ENCODE peak calls at places on chromosomes 11 and 22, in five cellular contexts. N is mesenchymal stem cell, K is mesendoderm, F is endothelial cell of umbilical vein, S is PC-3. P is an unnamed sample.

GRCh38 chr11:80521592-80521991 is 1080.8 kb upstream of the TENM4 start:
- DNase-seq in N (no peak), K (no peak), F (peak; percentile 10), S (peak; percentile 70), P (no peak)

GRCh38 chr22:21074092-21074715 is 28.5 kb downstream of the LRRC74B start:
- DNase-seq in N (peak; percentile 62), K (no peak), F (no peak), S (peak; percentile 84), P (no peak)

GRCh38 chr11:110531056-110531756 is 101.5 kb downstream of the FDX1 start:
- DNase-seq in N (no peak), K (no peak), F (no peak), S (no peak), P (no peak)

GRCh38 chr11:26948881-26949280 is 45.0 kb upstream of the FIBIN start:
- DNase-seq in N (peak; percentile 38), K (no peak), F (no peak), S (no peak), P (no peak)

GRCh38 chr11:75916882-75917281 is 101.9 kb downstream of the UVRAG start:
- DNase-seq in N (no peak), K (no peak), F (no peak), S (no peak), P (no peak)

GRCh38 chr11:66419825-66420224 is 1.0 kb upstream of the NPAS4 start:
- DNase-seq in N (no peak), K (peak; percentile 43), F (no peak), S (no peak), P (no peak)

GRCh38 chr22:21624880-21625791 is 4.7 kb downstream of the YDJC start:
- DNase-seq in N (no peak), K (no peak), F (no peak), S (no peak), P (no peak)

GRCh38 chr11:130858215-130858614 is 58.1 kb downstream of the SNX19 start:
- DNase-seq in N (no peak), K (peak; percentile 59), F (no peak), S (peak; percentile 35), P (no peak)

GRCh38 chr11:102552447-102553200 is 22.1 kb upstream of the MMP7 start:
- DNase-seq in N (no peak), K (peak; percentile 45), F (no peak), S (peak; percentile 98), P (no peak)

GRCh38 chr22:47014946-47015345 is 252.5 kb downstream of the TBC1D22A start:
- DNase-seq in N (no peak), K (no peak), F (no peak), S (no peak), P (no peak)

DNA sequence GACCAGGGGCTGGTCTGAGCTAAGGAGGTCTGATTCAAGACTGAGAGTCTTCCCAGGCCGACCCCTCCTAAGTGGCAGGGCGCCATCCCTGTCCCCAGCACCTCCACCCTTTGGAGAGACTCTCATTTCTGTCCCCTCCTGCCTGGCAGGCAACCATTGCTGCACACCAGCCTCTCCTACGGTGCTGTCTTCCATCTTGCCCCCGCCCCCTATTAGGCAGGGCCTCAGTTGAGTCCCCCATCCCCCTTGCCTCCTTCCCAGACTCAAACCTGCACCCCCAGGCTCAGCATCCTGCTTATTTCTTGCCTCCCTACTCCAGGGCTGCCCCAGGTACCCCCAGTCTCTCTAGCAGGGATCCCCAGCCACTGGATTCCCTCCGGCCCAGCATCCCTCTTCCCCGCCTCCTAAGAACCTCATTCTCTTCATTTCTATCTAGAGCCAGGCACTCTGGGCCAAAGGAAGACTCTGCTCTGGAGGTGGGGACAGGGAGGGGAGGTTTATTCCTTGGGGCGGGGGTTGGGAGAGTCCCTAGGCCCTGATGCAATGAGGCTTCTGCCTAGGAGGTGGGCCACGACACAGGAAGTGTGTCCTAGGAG is 1.7 kb upstream of the RCOR2 start:
- DNase-seq in N (peak; percentile 58), K (peak; percentile 92), F (no peak), S (no peak), P (no peak)
- H3K4me3 ChIP-seq in N (no peak overlapping the region), K (no peak overlapping the region), F (no peak overlapping the region), S (no peak overlapping the region), P (no peak overlapping the region)

GRCh38 chr11:77656362-77656761 is 18.8 kb upstream of the CLNS1A start:
- DNase-seq in N (no peak), K (peak; percentile 49), F (no peak), S (no peak), P (no peak)
- H3K9ac ChIP-seq in N (no peak overlapping the region), K (no peak overlapping the region), F (no peak overlapping the region), S (no peak overlapping the region), P (no peak overlapping the region)

GRCh38 chr11:122724520-122724919 is 69.0 kb downstream of the UBASH3B start:
- DNase-seq in N (peak; percentile 61), K (peak; percentile 63), F (peak; percentile 39), S (no peak), P (no peak)

GRCh38 chr11:122723106-122723505 is 67.6 kb downstream of the UBASH3B start:
- DNase-seq in N (no peak), K (no peak), F (no peak), S (no peak), P (no peak)

GRCh38 chr11:122721201-122721963 is 65.9 kb downstream of the UBASH3B start:
- DNase-seq in N (peak; percentile 72), K (no peak), F (no peak), S (no peak), P (no peak)

GRCh38 chr11:122721964-122722266 is 66.4 kb downstream of the UBASH3B start:
- DNase-seq in N (peak; percentile 84), K (no peak), F (peak; percentile 70), S (peak; percentile 90), P (no peak)

DNA sequence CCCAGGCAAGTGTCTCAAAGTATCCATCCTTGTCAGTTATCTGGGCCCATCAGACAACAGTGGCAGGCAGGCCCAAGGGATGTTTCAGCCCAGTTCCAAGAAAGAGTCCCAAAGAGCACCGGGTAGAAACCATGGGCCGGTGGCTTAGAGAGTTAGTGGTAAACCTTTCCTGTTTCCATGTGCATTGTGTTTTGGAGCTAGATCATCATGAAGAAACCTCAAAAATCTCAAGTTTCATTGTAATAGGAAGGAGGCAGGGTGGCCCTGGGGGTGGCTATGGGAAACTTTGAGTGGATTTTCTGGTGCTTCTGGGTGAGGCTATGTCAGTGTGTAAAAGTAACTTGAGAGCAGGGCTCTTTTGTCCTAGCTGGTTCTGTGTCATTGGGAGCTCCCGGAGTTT is 68.1 kb downstream of the UBASH3B start:
- DNase-seq in N (no peak), K (no peak), F (no peak), S (peak; percentile 39), P (no peak)
- H3K4me3 ChIP-seq in N (no peak overlapping the region), K (no peak overlapping the region), F (no peak overlapping the region), S (no peak overlapping the region), P (no peak overlapping the region)

DNA sequence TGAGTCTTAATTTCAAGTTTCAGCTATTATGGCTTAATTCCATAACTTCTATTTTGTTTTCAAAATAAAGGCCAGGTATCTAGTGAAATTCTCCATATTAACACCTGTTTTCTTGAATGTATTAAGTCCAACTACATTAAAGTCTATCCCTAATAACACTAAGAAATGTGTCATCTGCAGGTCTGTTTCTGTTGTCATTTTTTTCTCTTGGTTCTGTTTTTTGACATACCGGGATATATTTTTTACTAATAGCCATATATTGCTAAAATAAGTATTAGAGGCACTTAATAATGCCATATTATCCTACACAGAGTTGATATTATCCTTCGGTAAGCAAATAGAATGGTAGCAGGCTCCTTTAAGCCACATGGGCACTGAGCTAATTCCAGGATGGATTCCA is 176.0 kb upstream of the MPPED2 start:
- DNase-seq in N (no peak), K (no peak), F (no peak), S (no peak), P (no peak)
- H3K9ac ChIP-seq in N (no peak overlapping the region), K (no peak overlapping the region), F (no peak overlapping the region), S (no peak overlapping the region), P (no peak overlapping the region)

GRCh38 chr22:19962909-19963806 is 21.5 kb upstream of the TXNRD2 start:
- DNase-seq in N (peak; percentile 81), K (peak; percentile 96), F (peak; percentile 43), S (peak; percentile 92), P (peak; percentile 94)
- H3K4me3 ChIP-seq in N (no peak overlapping the region), K (no peak overlapping the region), F (no peak overlapping the region), S (peak overlapping the region; percentile 67), P (peak overlapping the region; percentile 25)

GRCh38 chr11:121281609-121282164 is 10.9 kb upstream of the SC5D start:
- DNase-seq in N (no peak), K (no peak), F (no peak), S (no peak), P (no peak)

GRCh38 chr11:121282376-121282775 is 10.2 kb upstream of the SC5D start:
- DNase-seq in N (no peak), K (no peak), F (no peak), S (peak; percentile 63), P (no peak)

DNA sequence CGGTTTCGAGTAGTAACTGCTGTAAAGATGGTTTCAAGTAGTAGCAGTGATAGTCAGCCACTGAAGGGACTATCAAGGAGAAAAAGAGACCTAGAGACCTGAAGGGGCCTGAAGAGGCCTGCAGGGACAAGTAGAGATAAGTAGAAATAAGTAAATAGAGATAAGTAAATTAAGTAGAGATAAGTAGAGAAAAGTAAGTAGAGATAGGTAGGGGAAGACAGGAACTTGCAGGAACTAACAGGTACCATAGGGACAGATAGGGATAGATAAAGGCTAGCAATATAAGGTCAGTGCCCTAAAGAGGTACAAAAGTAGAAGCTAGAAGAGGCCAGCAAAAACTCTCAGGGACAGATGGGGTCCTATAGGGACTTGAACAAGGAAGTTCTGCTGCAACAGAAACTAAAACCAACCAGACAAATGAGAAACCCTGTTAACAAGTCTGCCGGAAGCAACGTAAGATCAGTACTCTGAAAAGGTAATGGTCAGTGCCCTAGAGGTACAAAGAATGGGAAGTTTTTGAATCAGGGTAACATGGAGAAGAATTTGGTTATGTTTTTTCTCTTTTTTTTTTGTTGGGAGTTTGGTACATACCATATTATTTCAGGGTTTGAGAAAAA is 9.6 kb upstream of the SC5D start:
- DNase-seq in N (no peak), K (peak; percentile 85), F (no peak), S (no peak), P (no peak)
- H3K9ac ChIP-seq in N (no peak overlapping the region), K (no peak overlapping the region), F (no peak overlapping the region), S (no peak overlapping the region), P (no peak overlapping the region)

GRCh38 chr11:74000307-74000630 is 8.6 kb downstream of the UCP3 start:
- DNase-seq in N (no peak), K (no peak), F (no peak), S (no peak), P (no peak)

GRCh38 chr11:73999581-74000306 is 9.1 kb downstream of the UCP3 start:
- DNase-seq in N (no peak), K (no peak), F (no peak), S (no peak), P (no peak)

GRCh38 chr11:74000770-74001169 is 8.1 kb downstream of the UCP3 start:
- DNase-seq in N (no peak), K (no peak), F (no peak), S (no peak), P (no peak)

GRCh38 chr11:73997120-73997772 is 11.6 kb downstream of the UCP3 start:
- DNase-seq in N (no peak), K (no peak), F (no peak), S (no peak), P (peak; percentile 9)

DNA sequence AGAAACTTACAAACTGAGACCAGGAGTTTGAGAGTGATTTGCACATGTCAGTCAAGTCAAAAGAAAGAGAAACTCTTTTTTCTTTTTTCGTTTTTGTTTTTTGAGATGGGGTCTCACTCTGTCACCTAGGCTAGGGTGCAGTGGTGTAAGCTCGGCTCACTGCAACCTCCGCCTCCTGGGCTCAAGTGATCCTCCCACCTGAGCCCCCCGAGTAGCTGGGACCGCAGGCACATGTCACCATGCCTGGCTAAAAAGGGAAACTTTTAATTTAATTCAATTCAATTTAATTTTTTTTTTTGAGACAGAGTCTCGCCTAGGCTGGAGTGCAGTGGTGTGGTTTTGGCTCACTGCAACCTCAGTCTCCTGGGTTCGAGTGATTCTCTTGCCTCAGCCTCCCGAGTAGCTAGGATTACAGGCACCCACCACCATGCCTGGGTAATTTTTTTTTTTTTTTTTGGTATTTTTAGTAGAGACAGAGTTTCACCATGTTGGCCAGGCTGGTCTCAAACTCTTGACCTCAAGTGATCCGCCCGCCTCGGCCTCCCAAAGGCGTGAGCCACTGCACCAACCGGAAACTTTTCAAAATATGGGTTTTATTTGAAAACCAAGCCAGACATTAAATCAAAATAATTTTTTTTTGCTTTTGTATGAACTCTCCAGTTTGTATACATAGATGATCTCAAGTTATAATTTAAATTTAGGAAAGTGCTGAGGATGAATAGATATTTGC is 9.9 kb downstream of the UCP3 start:
- DNase-seq in N (no peak), K (no peak), F (no peak), S (no peak), P (no peak)
- H3K4me3 ChIP-seq in N (no peak overlapping the region), K (no peak overlapping the region), F (no peak overlapping the region), S (no peak overlapping the region), P (no peak overlapping the region)

P was measured in kidney.